ENCODE peak calls at places on chromosomes 2 and 18, in four cellular contexts. Z is AG10803, T is AG09309, K is lung. V is an unnamed sample.

GRCh38 chr2:174697267-174697666 is 67.0 kb downstream of the CHRNA1 start:
- DNase-seq in T (no peak), K (peak; percentile 61), Z (peak; percentile 59), V (no peak)

GRCh38 chr18:31658670-31659573 is 25.5 kb downstream of the B4GALT6 start:
- DNase-seq in K (no peak), T (no peak), Z (no peak), V (no peak)

GRCh38 chr2:10385933-10386773 is 62.0 kb downstream of the ODC1 start:
- DNase-seq in Z (peak; percentile 54), K (no peak), T (no peak), V (no peak)

GRCh38 chr2:157334797-157335196 is 9.2 kb upstream of the ERMN start:
- DNase-seq in K (no peak), Z (no peak), T (no peak), V (no peak)

GRCh38 chr18:8319798-8320477 is 289.3 kb upstream of the RAB12 start:
- DNase-seq in T (no peak), K (no peak), Z (no peak), V (no peak)

GRCh38 chr2:126776701-126777619 is 121.0 kb downstream of the GYPC start:
- DNase-seq in K (peak; percentile 78), T (peak; percentile 11), Z (peak; percentile 57), V (no peak)

GRCh38 chr2:195659114-195659513 is 2.1 kb downstream of the SLC39A10 start:
- DNase-seq in T (no peak), Z (no peak), K (no peak), V (no peak)

GRCh38 chr2:232668805-232669444 is 28.2 kb upstream of the GIGYF2 start:
- DNase-seq in K (no peak), Z (peak; percentile 39), T (no peak), V (no peak)

DNA sequence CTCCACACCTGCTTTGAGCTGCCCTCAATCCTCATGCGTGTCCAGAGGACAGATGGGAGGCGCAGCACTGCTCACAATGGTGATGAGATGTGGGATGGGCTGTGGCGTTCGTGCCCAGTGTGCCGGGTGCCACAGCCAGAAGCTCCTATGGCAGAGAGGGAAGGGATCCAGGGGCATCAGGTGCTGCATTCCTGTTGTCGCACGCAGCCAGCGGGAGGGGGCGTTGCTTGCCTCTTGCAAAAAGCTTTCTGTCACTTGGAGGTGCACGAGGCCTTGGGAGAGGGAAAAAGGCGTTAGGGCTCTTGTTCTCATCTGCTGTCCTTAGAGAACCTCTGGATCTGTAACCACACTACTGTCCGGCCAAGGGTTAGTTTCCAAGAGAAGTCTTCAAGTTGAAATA is 29.2 kb upstream of the ALLC start:
- DNase-seq in Z (no peak), K (no peak), T (no peak), V (no peak)
- TF ChIP-seq CTCF in Z (no peak), K (no peak), T (no peak), V (no peak)

GRCh38 chr2:28164280-28164801 is 228.3 kb upstream of the FOSL2 start:
- DNase-seq in K (no peak), T (no peak), Z (peak; percentile 78), V (no peak)
- H3K4me3 ChIP-seq in K (no peak overlapping the region), T (no peak overlapping the region), Z (no peak overlapping the region), V (no peak overlapping the region)

DNA sequence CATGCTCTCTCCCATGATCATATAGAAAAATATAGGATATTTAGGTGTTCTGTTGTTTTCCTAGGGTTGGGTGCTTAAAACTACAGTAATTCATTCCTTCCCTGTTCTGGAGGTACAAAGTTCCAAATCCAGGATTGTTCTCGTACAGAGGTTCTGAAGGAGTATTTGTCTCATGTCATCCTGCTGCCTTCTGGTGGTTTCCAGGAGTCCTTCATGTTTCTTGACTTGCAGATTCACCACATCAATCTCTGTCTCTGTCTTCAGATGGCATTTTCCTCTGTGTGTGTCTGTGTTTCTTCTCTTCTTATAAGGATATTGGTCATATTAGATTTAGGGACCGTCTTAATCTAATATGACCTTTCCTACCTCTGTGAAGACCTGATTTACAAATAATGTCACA is 397.9 kb downstream of the NYAP2 start:
- DNase-seq in T (no peak), Z (no peak), K (no peak), V (no peak)
- TF ChIP-seq CTCF in T (no peak), Z (no peak), K (no peak), V (no peak)

GRCh38 chr18:75977069-75977468 is 518.0 kb downstream of the ZNF516 start:
- DNase-seq in Z (peak; percentile 46), K (no peak), T (no peak), V (no peak)
- H3K4me3 ChIP-seq in Z (peak overlapping the region; percentile 14), K (no peak overlapping the region), T (no peak overlapping the region), V (no peak overlapping the region)

GRCh38 chr2:216664593-216665034 is 30.7 kb downstream of the IGFBP5 start:
- DNase-seq in T (no peak), Z (no peak), K (no peak), V (no peak)
- TF ChIP-seq CTCF in T (peak; percentile 38), Z (peak; percentile 15), K (no peak), V (peak; percentile 31)

GRCh38 chr2:151114934-151115333 is 146.7 kb downstream of the RBM43 start:
- DNase-seq in K (no peak), Z (peak; percentile 76), T (no peak), V (no peak)
- H3K4me3 ChIP-seq in K (no peak overlapping the region), Z (no peak overlapping the region), T (no peak overlapping the region), V (no peak overlapping the region)

V was measured in AG04449.